ENCODE peak calls at places on chromosomes 11 and 22, in four cellular contexts. T is spleen, U is IMR-90, X is uterus. L is an unnamed sample.

GRCh38 chr11:124276081-124276480 is 19.9 kb downstream of the OR8G5 start:
- DNase-seq in T (no peak), U (peak), X (no peak), L (no peak)

GRCh38 chr11:1052133-1053011 is 15.9 kb upstream of the MUC6 start:
- DNase-seq in X (no peak), T (peak), U (no peak), L (no peak)

GRCh38 chr11:128156486-128156885 is 430.9 kb downstream of the ETS1 start:
- DNase-seq in U (no peak), X (no peak), T (no peak), L (no peak)

GRCh38 chr11:117026593-117027330 is 71.5 kb downstream of the SIK3 start:
- DNase-seq in U (peak), T (no peak), X (no peak), L (no peak)

GRCh38 chr11:121231576-121232278 is 60.8 kb upstream of the SC5D start:
- DNase-seq in X (no peak), U (no peak), T (no peak), L (no peak)

GRCh38 chr11:35639591-35640179 is 21.4 kb downstream of the FJX1 start:
- DNase-seq in U (no peak), X (no peak), T (no peak), L (no peak)

GRCh38 chr11:71927813-71928738 is at the start of gene XNDC1N:
- DNase-seq in X (peak), T (peak), U (peak), L (peak)

GRCh38 chr11:56977324-56977723 is 11.4 kb upstream of the OR5AK2 start:
- DNase-seq in U (no peak), X (no peak), T (no peak), L (no peak)

GRCh38 chr11:76077575-76078150 is 128.6 kb downstream of the WNT11 start:
- DNase-seq in X (no peak), U (peak), T (no peak), L (no peak)

GRCh38 chr11:65833297-65834030 is at the start of gene SNX32:
- DNase-seq in X (peak), T (peak), U (peak), L (peak)

GRCh38 chr11:130785376-130786110 is 130.7 kb downstream of the SNX19 start:
- DNase-seq in X (no peak), T (no peak), U (peak), L (no peak)

GRCh38 chr22:36384766-36385400 is 2.9 kb downstream of the MYH9 start:
- DNase-seq in X (peak), T (no peak), U (no peak), L (no peak)

GRCh38 chr11:57390535-57390934 is at the start of gene PRG2:
- DNase-seq in X (no peak), T (no peak), U (no peak), L (no peak)

GRCh38 chr22:19527861-19528417 is 3.7 kb upstream of the CLDN5 start:
- DNase-seq in X (no peak), U (peak), T (peak), L (no peak)

GRCh38 chr11:112465433-112466024 is 204.9 kb upstream of the PLET1 start:
- DNase-seq in T (no peak), U (no peak), X (no peak), L (no peak)

GRCh38 chr22:19800306-19800705 is 39.7 kb downstream of the TBX1 start:
- DNase-seq in U (no peak), X (no peak), T (no peak), L (no peak)

GRCh38 chr11:128624269-128625170 is 37.2 kb upstream of the ETS1 start:
- DNase-seq in U (no peak), T (peak), X (no peak), L (no peak)

GRCh38 chr11:58626915-58627483 is 4.5 kb downstream of the CNTF start:
- DNase-seq in U (peak), T (no peak), X (no peak), L (no peak)

GRCh38 chr11:75524576-75525432 is 937 bp downstream of the GDPD5 start:
- DNase-seq in U (peak), X (no peak), T (peak), L (no peak)

DNA sequence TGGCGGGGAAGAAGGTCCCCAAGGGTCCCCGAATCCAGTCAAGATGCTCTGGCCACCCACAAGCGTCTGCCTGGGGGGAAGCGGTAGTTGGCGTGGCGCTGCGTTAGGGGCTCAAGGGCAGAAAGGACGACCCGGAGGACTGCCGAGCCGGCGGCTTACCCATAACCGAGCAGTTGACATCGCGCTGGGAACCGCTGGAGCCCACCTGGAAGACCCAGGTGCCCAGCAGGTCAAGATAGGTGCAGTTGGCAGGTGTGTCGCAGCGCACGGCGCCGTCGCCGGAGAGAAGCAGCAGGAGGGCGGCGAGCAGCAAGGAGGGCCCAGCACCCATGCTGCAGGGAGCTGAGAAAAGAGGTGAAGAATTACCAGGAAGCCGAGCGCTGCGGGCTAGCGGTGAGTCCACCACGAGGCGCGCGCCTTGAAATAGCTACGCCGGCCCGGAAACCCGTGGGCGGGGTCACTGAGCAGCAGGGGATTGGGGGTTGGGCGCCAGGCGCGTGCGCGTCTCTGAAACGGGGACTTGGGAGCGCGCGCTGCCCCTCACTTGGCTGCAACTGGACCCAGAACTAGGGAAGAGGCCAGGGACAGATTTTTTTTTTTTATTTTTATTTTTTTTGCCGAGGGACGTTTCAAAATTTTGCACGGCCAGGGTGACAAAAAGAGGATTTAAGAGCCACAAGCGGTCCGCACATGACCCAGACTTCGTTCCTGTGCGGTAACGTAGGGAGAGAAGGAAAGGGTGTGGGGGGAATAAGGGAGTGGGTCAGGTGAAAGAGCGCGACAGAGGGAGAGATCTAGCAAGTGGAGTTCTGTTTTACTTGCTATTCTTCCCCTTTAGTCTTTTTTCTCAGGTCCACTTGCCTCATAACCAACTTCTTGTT is at the start of gene CTSC:
- DNase-seq in X (peak), U (peak), T (peak), L (peak)
- TF ChIP-seq POLR2A in X (peak), U (peak), T (no peak), L (no peak)

GRCh38 chr22:45058622-45058912 is 48.8 kb upstream of the PHF21B start:
- DNase-seq in X (no peak), T (no peak), U (no peak), L (no peak)
- H3K4me3 ChIP-seq in X (no peak), T (no peak), U (no peak), L (no peak)

DNA sequence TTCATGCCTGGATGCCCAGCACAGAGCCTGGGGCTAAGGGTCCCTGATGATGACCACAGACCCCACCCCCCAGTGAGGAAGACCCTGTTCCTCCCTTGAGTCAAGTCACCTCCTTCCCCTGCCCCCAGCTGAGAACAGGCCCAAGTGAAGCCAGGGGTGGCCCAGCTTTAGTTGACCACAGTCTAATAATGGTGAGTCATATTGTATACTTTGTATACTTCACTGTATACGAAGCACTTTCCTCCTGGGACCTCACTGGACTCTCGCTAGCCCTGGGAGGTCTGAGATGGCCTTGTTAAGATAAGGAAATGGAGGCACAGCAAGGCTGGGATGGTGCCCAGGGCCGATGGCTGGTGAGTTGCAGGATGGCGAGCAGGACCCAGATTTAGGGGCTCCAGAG is 3.7 kb upstream of the FLRT1 start:
- DNase-seq in U (peak), T (no peak), X (no peak), L (no peak)
- TF ChIP-seq CTCF in U (no peak), T (no peak), X (no peak), L (no peak)

DNA sequence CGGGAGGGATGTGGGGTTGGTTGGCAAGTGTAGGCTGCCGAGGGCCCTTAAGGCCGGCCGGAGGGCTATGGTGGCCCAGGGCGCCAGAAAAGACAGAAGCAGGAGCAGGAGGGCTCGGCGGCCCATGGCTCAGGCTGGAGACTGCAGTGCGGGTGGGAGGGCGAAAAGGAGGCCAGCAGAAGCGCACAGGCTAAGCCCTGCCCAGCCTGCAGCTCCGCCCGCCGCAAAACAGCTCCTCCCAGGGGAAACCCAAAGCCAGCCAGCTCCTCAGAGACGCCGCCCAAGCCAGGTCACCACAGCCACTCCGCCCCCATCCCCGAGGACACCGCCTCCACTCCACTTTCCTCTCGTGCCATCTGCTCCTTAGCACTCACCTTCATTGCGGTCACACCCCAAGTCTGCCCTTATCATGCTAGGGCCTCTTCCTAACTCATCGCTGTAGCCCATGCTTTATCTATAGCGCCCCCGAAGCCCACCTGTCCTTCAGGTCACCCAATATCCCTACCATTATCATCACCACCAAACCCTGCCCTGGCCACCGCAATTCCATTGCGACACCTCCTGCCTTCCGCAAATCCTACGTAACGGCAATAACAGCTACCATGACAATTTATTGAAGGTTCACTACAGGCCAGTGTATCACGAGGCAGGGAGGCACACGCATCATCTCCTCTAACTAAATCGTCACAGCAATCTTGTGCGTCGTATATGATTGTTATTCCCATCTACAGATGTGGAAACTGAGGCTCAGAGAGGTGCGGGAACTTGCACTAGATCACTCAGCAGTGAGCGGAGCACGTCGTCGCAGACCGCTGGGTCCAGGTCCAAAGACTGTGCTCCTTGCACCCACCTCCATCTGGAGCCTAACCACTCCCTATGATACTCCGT is at the start of gene PRCP:
- DNase-seq in T (peak), U (peak), X (peak), L (peak)
- TF ChIP-seq POLR2A in T (no peak), U (peak), X (peak), L (no peak)

GRCh38 chr11:28529540-28530410 is 421.6 kb downstream of the METTL15 start:
- DNase-seq in T (no peak), X (no peak), U (peak), L (no peak)
- H3K4me3 ChIP-seq in T (no peak), X (no peak), U (no peak), L (no peak)

DNA sequence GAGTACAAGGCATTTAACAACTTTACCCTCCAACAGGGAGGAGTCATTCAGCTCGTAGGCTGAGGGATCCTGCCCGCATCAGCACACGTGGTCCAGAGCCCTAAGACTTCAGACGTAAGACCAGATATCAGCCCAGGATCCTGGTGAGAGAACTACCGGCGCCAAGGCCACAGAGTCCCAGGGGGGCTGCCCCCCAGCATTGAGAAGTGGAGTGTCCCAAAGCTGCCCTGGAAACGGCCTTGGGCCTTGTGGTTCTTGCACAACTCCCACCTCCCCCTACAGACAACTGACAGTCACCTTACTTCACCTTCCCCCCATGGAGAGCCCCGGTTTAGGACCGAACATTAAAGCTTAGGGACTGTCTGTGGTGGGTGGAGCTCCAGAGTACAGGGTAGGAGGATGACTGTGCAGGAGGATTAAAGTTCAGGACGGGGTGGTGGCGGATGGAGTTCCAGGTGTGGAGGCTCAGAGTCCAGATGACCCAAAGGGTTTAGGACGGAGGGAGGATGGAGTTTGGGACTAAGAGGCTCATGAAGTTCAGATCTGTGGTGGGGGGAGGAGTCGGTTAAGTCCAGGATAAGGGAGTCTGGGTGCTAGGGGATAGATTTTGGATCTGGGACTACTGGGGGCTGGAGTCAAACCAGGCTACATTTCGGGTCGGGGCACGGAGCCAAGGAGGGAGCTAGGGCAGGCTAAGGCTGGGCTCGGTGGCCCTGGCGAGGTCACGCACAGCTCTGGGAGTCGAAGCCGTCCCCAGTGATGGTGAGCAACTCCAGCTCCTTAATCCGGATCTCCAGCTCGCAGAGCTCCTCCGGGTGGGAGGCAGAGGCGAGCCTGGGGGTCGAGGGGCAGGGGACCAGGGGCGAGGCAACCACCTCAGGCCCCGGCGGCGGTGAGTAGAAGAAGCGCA is 856 bp downstream of the C11orf91 start:
- DNase-seq in U (no peak), T (no peak), X (peak), L (no peak)
- TF ChIP-seq CTCF in U (no peak), T (no peak), X (no peak), L (peak)

GRCh38 chr22:37545703-37546435 is 14.4 kb upstream of the CDC42EP1 start:
- DNase-seq in T (peak), X (peak), U (peak), L (peak)
- TF ChIP-seq POLR2A in T (no peak), X (peak), U (peak), L (no peak)

DNA sequence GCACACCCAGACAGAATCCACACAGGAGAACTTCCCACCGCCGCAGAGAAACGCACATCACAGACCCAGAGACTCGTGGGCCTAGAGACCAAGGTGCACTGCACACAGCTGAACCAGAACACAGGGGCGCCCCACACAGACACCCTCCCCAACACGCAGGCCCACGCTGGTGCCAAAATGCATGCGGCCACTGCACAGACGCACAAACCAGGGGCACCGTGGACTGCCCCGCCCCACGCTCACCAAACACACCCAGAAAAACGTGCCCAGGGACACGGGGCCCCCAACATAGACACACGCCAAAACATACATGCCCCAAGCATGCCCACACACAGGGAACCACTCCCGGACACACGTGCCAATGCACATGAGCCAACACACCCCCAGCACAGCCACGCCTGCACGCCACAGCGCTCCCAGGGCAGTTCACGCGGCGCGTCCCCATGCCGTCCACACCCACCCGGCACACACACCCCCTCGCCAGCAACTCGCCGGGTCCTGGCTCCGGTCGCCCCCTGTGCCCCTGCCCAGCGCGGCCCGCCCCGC is 7.8 kb downstream of the ELFN2 start:
- DNase-seq in U (no peak), X (no peak), T (no peak), L (peak)
- H3K4me3 ChIP-seq in U (peak), X (no peak), T (peak), L (no peak)

DNA sequence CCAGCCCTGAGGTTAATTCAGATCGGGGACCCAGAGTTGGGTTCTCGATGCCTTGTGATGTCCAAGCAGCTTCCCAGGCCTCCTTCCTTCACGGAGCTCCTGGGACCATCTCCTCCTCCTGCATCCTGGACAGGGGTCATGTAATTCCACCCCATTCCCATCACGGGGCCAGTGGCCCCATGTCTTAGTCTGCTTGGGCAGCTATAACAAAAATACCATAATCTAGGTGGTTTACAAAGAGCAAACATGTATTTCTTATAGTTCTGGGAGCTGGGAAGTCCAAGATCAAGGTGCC is 41.7 kb upstream of the PRDM11 start:
- DNase-seq in U (no peak), X (no peak), T (no peak), L (peak)
- TF ChIP-seq CTCF in U (no peak), X (no peak), T (no peak), L (no peak)